ENCODE peak calls at places on chromosomes 1 and 21, in nine cellular contexts. R is B cell, O is glutamatergic neuron, U is astrocyte, E is lower lobe of right lung, V is HCT116, Z is uterus, C is cardiac fibroblast, G is neural crest cell. M is an unnamed sample.

GRCh38 chr1:77550135-77550534 is 132.3 kb downstream of the ZZZ3 start:
- DNase-seq in Z (no peak), C (no peak), E (no peak), U (no peak), O (no peak), G (no peak), R (no peak), V (no peak), M (no peak)

GRCh38 chr21:45325206-45326168 is 37.8 kb upstream of the POFUT2 start:
- DNase-seq in C (no peak), G (no peak), Z (no peak), E (peak), U (no peak), V (no peak), R (no peak), O (peak), M (no peak)

GRCh38 chr1:17436380-17437174 is 2.9 kb downstream of the RCC2 start:
- DNase-seq in Z (no peak), R (no peak), O (no peak), G (peak), V (no peak), E (no peak), U (no peak), C (peak), M (no peak)

GRCh38 chr1:12177999-12178441 is 11.2 kb downstream of the TNFRSF1B start:
- DNase-seq in E (peak), G (no peak), O (no peak), Z (peak), V (peak), U (peak), C (peak), R (no peak), M (no peak)

GRCh38 chr1:192512426-192513125 is 63.0 kb upstream of the RGS1 start:
- DNase-seq in G (no peak), E (no peak), V (no peak), U (peak), O (no peak), R (no peak), Z (no peak), C (no peak), M (no peak)

GRCh38 chr1:119787776-119788175 is 19.1 kb upstream of the HMGCS2 start:
- DNase-seq in O (no peak), R (no peak), Z (no peak), E (no peak), C (peak), G (no peak), V (no peak), U (peak), M (no peak)

GRCh38 chr1:8315573-8316475 is 2.1 kb upstream of the SLC45A1 start:
- DNase-seq in Z (no peak), O (no peak), R (no peak), U (no peak), E (no peak), V (no peak), C (no peak), G (no peak), M (no peak)

GRCh38 chr1:233290609-233291008 is 4.9 kb downstream of the PCNX2 start:
- DNase-seq in O (no peak), U (no peak), V (no peak), E (no peak), R (no peak), G (no peak), Z (no peak), C (no peak), M (no peak)

GRCh38 chr1:242826706-242827336 is 302.3 kb upstream of the PLD5 start:
- DNase-seq in G (no peak), U (peak), R (no peak), O (no peak), Z (no peak), V (no peak), E (no peak), C (no peak), M (no peak)

GRCh38 chr1:32291708-32292508 is at the start of gene HDAC1:
- DNase-seq in E (peak), V (peak), Z (peak), G (peak), R (peak), C (peak), O (peak), U (peak), M (peak)

GRCh38 chr1:74205236-74205635 is 7.2 kb downstream of the FPGT start:
- DNase-seq in Z (no peak), V (no peak), U (peak), G (no peak), C (peak), R (no peak), E (no peak), O (no peak), M (no peak)

GRCh38 chr1:7403265-7404045 is 367.6 kb upstream of the VAMP3 start:
- DNase-seq in V (no peak), E (no peak), C (no peak), R (no peak), U (no peak), O (no peak), G (peak), Z (no peak), M (no peak)

GRCh38 chr1:90509225-90510048 is 207.7 kb downstream of the BARHL2 start:
- DNase-seq in C (no peak), Z (no peak), E (no peak), V (no peak), G (no peak), U (no peak), R (no peak), O (no peak), M (no peak)

GRCh38 chr1:109838838-109839240 is 71.8 kb upstream of the CSF1 start:
- DNase-seq in E (no peak), R (no peak), G (no peak), V (peak), U (peak), O (no peak), C (peak), Z (no peak), M (no peak)

GRCh38 chr1:41160498-41161110 is 81.5 kb downstream of the SCMH1 start:
- DNase-seq in E (no peak), V (no peak), G (no peak), Z (no peak), C (no peak), O (no peak), U (no peak), R (no peak), M (no peak)

DNA sequence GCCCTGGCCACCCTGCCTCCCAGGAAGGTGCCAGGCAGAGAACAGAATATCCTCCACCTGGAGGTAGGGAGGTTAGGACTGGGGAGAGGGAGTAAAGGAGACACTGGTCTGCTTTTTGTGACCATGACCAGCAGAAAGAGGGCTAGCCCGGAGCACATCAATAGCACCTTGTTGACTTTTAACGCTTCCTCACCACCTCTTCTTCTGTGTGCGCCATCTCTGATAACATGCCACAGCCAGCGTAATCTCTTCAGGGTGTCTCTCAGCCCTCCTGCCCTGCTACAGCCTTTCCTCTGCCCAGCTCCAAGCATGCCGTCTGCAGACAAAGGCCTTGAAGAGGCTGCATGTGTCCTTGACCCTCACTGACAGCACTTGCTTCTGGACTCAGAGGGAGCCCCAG is 50.9 kb upstream of the GJA5 start:
- DNase-seq in Z (no peak), U (no peak), O (no peak), R (no peak), G (no peak), C (no peak), V (no peak), E (no peak), M (no peak)
- TF ChIP-seq CTCF in Z (no peak), U (no peak), O (no peak), R (no peak), G (no peak), C (no peak), V (no peak), E (no peak), M (no peak)

GRCh38 chr1:18748435-18748834 is 111.0 kb downstream of the TAS1R2 start:
- DNase-seq in G (no peak), R (no peak), C (no peak), V (no peak), E (no peak), O (no peak), Z (no peak), U (no peak), M (no peak)
- TF ChIP-seq CTCF in G (no peak), R (no peak), C (no peak), V (no peak), E (no peak), O (no peak), Z (no peak), U (no peak), M (no peak)

DNA sequence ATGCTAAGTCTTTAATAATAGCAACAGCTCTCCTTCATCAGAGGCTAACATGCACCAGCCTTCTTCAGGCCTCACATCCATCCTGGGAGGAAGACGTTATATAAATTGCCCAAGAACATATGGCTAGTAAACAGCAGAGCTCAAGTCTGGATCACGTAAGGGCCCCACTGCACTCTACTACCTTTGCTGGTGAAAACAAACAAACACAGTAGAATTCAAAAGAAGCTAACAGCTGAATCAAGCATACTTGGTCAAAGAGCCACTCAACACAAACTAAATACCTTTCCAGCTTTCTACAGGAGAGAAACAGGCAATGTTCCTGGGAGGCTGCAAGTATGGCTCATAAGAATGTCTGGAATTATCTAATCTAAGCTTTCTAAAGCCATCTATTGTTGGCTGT is 66.0 kb downstream of the WLS start:
- DNase-seq in O (no peak), R (no peak), C (no peak), G (no peak), V (no peak), U (peak), E (no peak), Z (no peak), M (no peak)
- TF ChIP-seq CTCF in O (no peak), R (no peak), C (no peak), G (no peak), V (no peak), U (no peak), E (no peak), Z (no peak), M (no peak)

GRCh38 chr1:207842506-207842905 is 68.4 kb downstream of the CD34 start:
- DNase-seq in E (no peak), O (no peak), U (no peak), G (no peak), C (no peak), R (no peak), Z (no peak), V (no peak), M (no peak)

GRCh38 chr1:207841318-207841717 is 69.6 kb downstream of the CD34 start:
- DNase-seq in V (no peak), C (no peak), R (no peak), U (no peak), G (no peak), Z (no peak), O (no peak), E (no peak), M (no peak)

GRCh38 chr1:207844374-207844773 is 66.6 kb downstream of the CD34 start:
- DNase-seq in U (no peak), G (no peak), V (no peak), C (peak), R (no peak), E (no peak), O (no peak), Z (no peak), M (no peak)

GRCh38 chr1:207840380-207840779 is 70.5 kb downstream of the CD34 start:
- DNase-seq in C (no peak), Z (no peak), R (no peak), G (no peak), U (no peak), O (no peak), E (no peak), V (no peak), M (no peak)

DNA sequence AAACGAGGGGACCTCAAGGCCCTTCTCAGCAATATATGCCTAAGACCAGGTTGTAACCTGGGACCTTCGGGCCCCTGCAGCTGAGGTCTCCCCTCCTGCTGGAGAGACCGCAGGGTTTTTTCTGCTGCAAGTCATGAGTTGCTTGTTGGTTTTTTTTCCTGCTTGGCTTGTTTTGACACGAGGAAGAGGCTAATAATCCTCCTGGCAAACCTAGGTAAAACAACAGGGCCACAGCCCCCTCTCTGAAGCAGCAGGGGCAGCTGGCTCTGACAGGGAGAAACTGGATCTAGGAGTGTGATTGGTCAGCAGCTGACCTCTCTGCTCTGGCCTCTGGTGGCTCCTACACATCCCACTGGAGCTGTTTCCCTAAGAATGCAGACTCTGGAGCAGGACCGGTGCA is 69.0 kb downstream of the CD34 start:
- DNase-seq in O (no peak), C (no peak), R (no peak), Z (no peak), U (no peak), E (no peak), G (no peak), V (no peak), M (no peak)
- TF ChIP-seq CTCF in O (no peak), C (no peak), R (no peak), Z (no peak), U (no peak), E (no peak), G (no peak), V (no peak), M (no peak)

GRCh38 chr21:39388038-39388810 is 39.3 kb upstream of the HMGN1 start:
- DNase-seq in G (peak), E (peak), V (peak), C (peak), O (peak), Z (peak), U (peak), R (peak), M (peak)
- TF ChIP-seq CTCF in G (peak), E (peak), V (peak), C (peak), O (peak), Z (peak), U (peak), R (peak), M (peak)

DNA sequence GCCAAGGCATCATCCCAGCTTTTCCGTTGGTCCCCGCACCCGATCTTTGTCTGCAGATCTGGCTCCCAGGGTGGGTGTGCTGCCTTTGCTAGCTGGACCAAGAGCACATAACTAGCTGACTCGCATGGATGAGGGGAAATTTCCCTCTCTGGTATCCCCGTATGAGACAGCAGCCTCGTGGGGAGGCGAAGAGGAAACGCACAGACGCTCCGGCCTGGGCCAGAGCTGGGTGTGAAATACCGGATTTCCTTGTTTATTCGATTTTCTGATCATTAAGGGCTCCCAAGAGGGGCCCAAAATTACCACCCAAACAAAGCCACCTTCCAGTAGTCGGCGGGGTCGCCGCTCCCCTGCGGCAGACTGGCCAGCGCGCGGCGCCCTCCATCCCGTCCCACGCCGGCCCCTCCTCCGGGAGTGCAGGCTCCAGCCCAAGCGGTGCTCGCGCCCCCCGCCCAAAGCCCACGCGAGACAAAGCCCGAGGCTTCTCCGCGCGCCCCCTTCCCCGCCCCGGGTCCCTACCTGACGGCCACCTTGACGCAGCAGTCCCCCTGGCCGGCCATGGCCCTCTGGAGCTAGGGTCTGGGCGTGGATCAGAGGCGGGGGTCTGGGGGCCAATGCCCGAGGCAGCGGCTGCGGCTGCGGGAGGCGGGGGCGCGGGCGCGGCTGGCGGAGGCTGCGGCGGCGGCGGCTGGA is 544 bp downstream of the KIF21B start:
- DNase-seq in R (peak), V (no peak), Z (no peak), G (peak), E (peak), O (peak), C (no peak), U (no peak), M (no peak)
- TF ChIP-seq CTCF in R (no peak), V (no peak), Z (no peak), G (peak), E (no peak), O (no peak), C (no peak), U (no peak), M (peak)

GRCh38 chr1:54124906-54125305 is 27.9 kb downstream of the CDCP2 start:
- DNase-seq in E (no peak), V (no peak), C (no peak), Z (no peak), R (no peak), O (no peak), G (no peak), U (no peak), M (no peak)

GRCh38 chr1:54127594-54127993 is 25.2 kb downstream of the CDCP2 start:
- DNase-seq in E (no peak), Z (no peak), U (no peak), V (no peak), C (no peak), G (no peak), R (no peak), O (no peak), M (no peak)

GRCh38 chr1:54124472-54124871 is 28.3 kb downstream of the CDCP2 start:
- DNase-seq in G (no peak), U (no peak), V (no peak), R (no peak), Z (no peak), O (no peak), E (no peak), C (no peak), M (no peak)

GRCh38 chr1:54126271-54126815 is 26.5 kb downstream of the CDCP2 start:
- DNase-seq in R (no peak), U (no peak), E (no peak), C (peak), G (no peak), Z (no peak), V (no peak), O (no peak), M (no peak)

DNA sequence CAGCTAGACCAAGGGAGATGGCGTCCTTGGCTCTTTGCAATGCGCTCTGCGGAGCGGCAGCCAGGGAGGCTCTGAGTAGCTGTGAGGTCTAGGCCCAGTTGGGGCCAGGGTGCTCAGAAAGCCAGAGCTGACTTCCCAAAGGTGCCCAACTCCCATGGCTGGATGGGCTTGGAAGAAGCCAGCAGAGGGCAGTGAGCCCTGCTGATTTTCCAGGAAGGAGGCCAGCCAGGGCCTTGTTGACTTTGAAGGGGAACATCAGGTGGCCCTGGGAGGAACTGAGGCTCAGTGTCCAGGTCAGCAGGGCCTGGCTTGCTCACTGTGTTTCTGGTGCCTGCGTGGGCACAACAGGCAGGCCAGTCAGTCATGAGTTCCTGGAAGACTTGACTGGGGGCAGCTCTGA is 27.1 kb downstream of the CDCP2 start:
- DNase-seq in C (peak), U (no peak), E (no peak), R (no peak), G (no peak), V (no peak), Z (no peak), O (no peak), M (no peak)
- TF ChIP-seq CTCF in C (peak), U (no peak), E (no peak), R (no peak), G (peak), V (peak), Z (peak), O (no peak), M (no peak)

GRCh38 chr1:205567716-205568115 is 63.2 kb downstream of the CDK18 start:
- DNase-seq in E (no peak), C (no peak), U (no peak), V (no peak), G (no peak), O (no peak), Z (no peak), R (no peak), M (no peak)

GRCh38 chr1:205570173-205570501 is 61.7 kb downstream of the ELK4 start:
- DNase-seq in C (no peak), Z (no peak), E (no peak), R (no peak), O (no peak), U (no peak), G (no peak), V (no peak), M (no peak)

GRCh38 chr1:205569411-205570172 is 62.2 kb downstream of the ELK4 start:
- DNase-seq in R (no peak), C (no peak), O (no peak), U (no peak), G (no peak), Z (no peak), V (no peak), E (no peak), M (no peak)

GRCh38 chr1:205568135-205568468 is 63.6 kb downstream of the CDK18 start:
- DNase-seq in U (no peak), V (no peak), G (no peak), O (no peak), C (no peak), Z (no peak), R (no peak), E (no peak), M (no peak)

GRCh38 chr1:205568469-205569361 is 63.1 kb downstream of the ELK4 start:
- DNase-seq in E (no peak), Z (no peak), R (peak), O (peak), C (no peak), G (no peak), U (no peak), V (no peak), M (no peak)
- TF ChIP-seq CTCF in E (peak), Z (no peak), R (no peak), O (no peak), C (no peak), G (peak), U (no peak), V (no peak), M (no peak)

GRCh38 chr1:64499966-64500365 is 30.0 kb downstream of the CACHD1 start:
- DNase-seq in V (peak), U (no peak), G (no peak), R (no peak), O (no peak), E (no peak), Z (no peak), C (no peak), M (no peak)
- TF ChIP-seq CTCF in V (no peak), U (no peak), G (no peak), R (no peak), O (no peak), E (no peak), Z (no peak), C (no peak), M (no peak)

DNA sequence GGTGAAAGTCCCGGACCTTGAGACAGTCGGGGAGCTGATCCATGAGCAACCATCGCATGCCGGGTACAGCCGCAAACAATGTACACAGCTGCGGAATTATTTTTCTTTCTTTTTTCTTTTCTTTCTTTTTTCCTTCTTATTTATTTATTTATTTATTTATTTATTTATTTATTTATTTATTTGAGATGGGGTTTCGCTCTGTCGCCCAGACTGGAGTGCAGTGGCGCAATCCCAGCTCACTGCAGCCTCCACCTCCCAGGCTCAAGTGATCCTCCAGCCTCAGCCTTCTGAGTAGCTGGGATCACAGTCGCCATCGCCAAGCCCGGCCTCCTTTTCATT is 2.6 kb upstream of the PERM1 start:
- DNase-seq in R (no peak), G (no peak), Z (no peak), U (no peak), V (no peak), E (no peak), O (no peak), C (no peak), M (no peak)
- TF ChIP-seq CTCF in R (peak), G (peak), Z (no peak), U (no peak), V (no peak), E (no peak), O (peak), C (no peak), M (no peak)

M was measured in GM10248.